ENCODE peak calls at places on chromosomes 12 and 14, in six cellular contexts. N is activated T-cell treated with anti-CD3 and anti-CD28 coated beads for 48 hours; R is CD8-positive, alpha-beta memory T cell; P is choroid plexus epithelial cell; T is mesothelial cell of epicardium; Q is heart right ventricle. Z is an unnamed sample.

GRCh38 chr12:93234641-93235040 is 143.1 kb upstream of the NUDT4 start:
- DNase-seq in N (no peak), R (no peak), P (no peak), T (no peak), Q (peak; percentile 25), Z (no peak)

GRCh38 chr12:130137141-130138018 is 24.9 kb upstream of the FZD10 start:
- DNase-seq in R (no peak), P (no peak), T (no peak), Q (no peak), N (no peak), Z (peak; percentile 69)

GRCh38 chr14:53701108-53701875 is 255.3 kb downstream of the BMP4 start:
- DNase-seq in P (no peak), N (no peak), R (no peak), T (no peak), Q (no peak), Z (no peak)

GRCh38 chr12:49021292-49021915 is 2.8 kb upstream of the PRKAG1 start:
- DNase-seq in T (no peak), R (no peak), P (no peak), Q (no peak), N (no peak), Z (no peak)

GRCh38 chr14:103288076-103288766 is 45.8 kb upstream of the EIF5 start:
- DNase-seq in R (no peak), P (no peak), N (no peak), T (no peak), Q (no peak), Z (no peak)

GRCh38 chr12:75977952-75978671 is 53.5 kb downstream of the PHLDA1 start:
- DNase-seq in N (peak; percentile 60), Q (no peak), T (no peak), R (peak; percentile 73), P (peak; percentile 100), Z (peak; percentile 99)

GRCh38 chr12:262817-263216 is at the start of gene SLC6A13:
- DNase-seq in R (no peak), T (no peak), Q (no peak), N (no peak), P (no peak), Z (no peak)

GRCh38 chr12:50620050-50620974 is 115.5 kb downstream of the DIP2B start:
- DNase-seq in P (peak; percentile 92), N (peak; percentile 23), T (no peak), Q (no peak), R (no peak), Z (peak; percentile 30)

GRCh38 chr14:68408680-68409079 is 384.2 kb downstream of the ZFP36L1 start:
- DNase-seq in R (peak; percentile 3), P (peak; percentile 75), N (no peak), Q (no peak), T (no peak), Z (no peak)

GRCh38 chr12:56590237-56590830 is 39.8 kb downstream of the BAZ2A start:
- DNase-seq in R (no peak), P (peak; percentile 64), Q (no peak), T (no peak), N (no peak), Z (no peak)

GRCh38 chr12:49129332-49130150 is 1.7 kb downstream of the TUBA1B start:
- DNase-seq in T (no peak), P (no peak), Q (peak; percentile 50), N (no peak), R (no peak), Z (no peak)

GRCh38 chr12:104697186-104697585 is 240.4 kb downstream of the CHST11 start:
- DNase-seq in Q (no peak), N (no peak), P (no peak), R (no peak), T (no peak), Z (no peak)

GRCh38 chr14:20247651-20248246 is 8.7 kb downstream of the OR11H4 start:
- DNase-seq in T (no peak), R (no peak), N (no peak), P (no peak), Q (no peak), Z (peak; percentile 37)

GRCh38 chr12:53174881-53175491 is 5.5 kb upstream of the ZNF740 start:
- DNase-seq in Q (no peak), N (no peak), P (no peak), R (no peak), T (no peak), Z (no peak)

GRCh38 chr12:57110189-57111045 is 745 bp downstream of the STAT6 start:
- DNase-seq in N (peak; percentile 79), T (peak; percentile 74), Q (peak; percentile 79), R (peak; percentile 58), P (peak; percentile 41), Z (no peak)

GRCh38 chr12:50050410-50051280 is 6.8 kb upstream of the ASIC1 start:
- DNase-seq in N (no peak), Q (peak; percentile 73), T (peak; percentile 70), P (peak; percentile 50), R (no peak), Z (no peak)

GRCh38 chr12:10033783-10034381 is 3.4 kb downstream of the CLEC9A start:
- DNase-seq in N (no peak), P (peak; percentile 51), Q (no peak), T (no peak), R (no peak), Z (no peak)

GRCh38 chr12:26297386-26298070 is 102.2 kb downstream of the SSPN start:
- DNase-seq in T (no peak), Q (no peak), N (no peak), R (no peak), P (peak; percentile 65), Z (no peak)

GRCh38 chr12:29741342-29742241 is 42.1 kb downstream of the TMTC1 start:
- DNase-seq in Q (no peak), P (peak; percentile 92), T (no peak), R (no peak), N (no peak), Z (peak; percentile 59)

GRCh38 chr14:30143617-30144016 is 216.0 kb upstream of the PRKD1 start:
- DNase-seq in P (peak; percentile 52), R (no peak), T (no peak), N (no peak), Q (no peak), Z (no peak)

GRCh38 chr12:114504311-114504710 is 98.4 kb upstream of the TBX5 start:
- DNase-seq in R (no peak), Q (no peak), T (no peak), N (no peak), P (no peak), Z (peak; percentile 40)

GRCh38 chr12:54596526-54596946 is 8.1 kb upstream of the PPP1R1A start:
- DNase-seq in P (peak; percentile 79), T (peak; percentile 77), N (peak; percentile 51), R (no peak), Q (peak; percentile 51), Z (peak; percentile 53)

GRCh38 chr14:100824156-100824555 is 1.8 kb upstream of the MEG3 start:
- DNase-seq in T (no peak), P (peak; percentile 81), N (no peak), R (no peak), Q (peak; percentile 46), Z (no peak)

GRCh38 chr12:115767921-115768320 is 509.6 kb downstream of the MED13L start:
- DNase-seq in Q (no peak), N (no peak), T (no peak), R (no peak), P (no peak), Z (no peak)

GRCh38 chr14:51396222-51396815 is 156.3 kb downstream of the TMX1 start:
- DNase-seq in T (no peak), R (no peak), P (peak; percentile 97), N (no peak), Q (peak; percentile 12), Z (peak; percentile 50)

GRCh38 chr14:102819790-102820330 is 42.6 kb downstream of the TRAF3 start:
- DNase-seq in P (peak; percentile 53), Q (no peak), N (no peak), T (no peak), R (no peak), Z (no peak)

GRCh38 chr12:31589896-31590729 is 823 bp downstream of the DENND5B start:
- DNase-seq in N (peak; percentile 16), Q (peak; percentile 69), P (peak; percentile 68), R (peak; percentile 4), T (peak; percentile 69), Z (peak; percentile 34)